ENCODE peak calls at places on chromosomes 6 and 20, in four cellular contexts. W, D, K and R are unnamed samples.

GRCh38 chr20:16966276-16966880 is 218.2 kb downstream of the OTOR start:
- DNase-seq in K (no peak), D (no peak), W (no peak), R (no peak)

GRCh38 chr6:160088069-160088773 is 33.4 kb upstream of the SLC22A1 start:
- DNase-seq in D (no peak), W (no peak), K (peak), R (no peak)

GRCh38 chr6:169589699-169590257 is 112.1 kb downstream of the WDR27 start:
- DNase-seq in D (no peak), K (no peak), W (no peak), R (peak)

GRCh38 chr6:167444602-167445346 is 119.9 kb downstream of the TTLL2 start:
- DNase-seq in D (no peak), K (no peak), W (no peak), R (no peak)

GRCh38 chr6:69985180-69985579 is 118.8 kb downstream of the COL19A1 start:
- DNase-seq in W (no peak), K (no peak), D (no peak), R (no peak)

GRCh38 chr6:68572525-68572924 is 62.6 kb upstream of the ADGRB3 start:
- DNase-seq in K (no peak), D (no peak), W (peak), R (peak)

GRCh38 chr20:16898433-16898832 is 150.3 kb downstream of the OTOR start:
- DNase-seq in D (no peak), W (no peak), K (no peak), R (no peak)

GRCh38 chr6:157549468-157549745 is 168.4 kb downstream of the ZDHHC14 start:
- DNase-seq in W (no peak), K (no peak), D (no peak), R (no peak)

GRCh38 chr20:13990465-13990864 is at the start of gene SEL1L2:
- DNase-seq in W (no peak), K (no peak), D (no peak), R (no peak)

GRCh38 chr6:7138921-7139358 is 31.2 kb downstream of the RREB1 start:
- DNase-seq in K (no peak), W (peak), D (no peak), R (no peak)

GRCh38 chr6:133396630-133397335 is 155.6 kb downstream of the EYA4 start:
- DNase-seq in D (no peak), W (no peak), K (no peak), R (no peak)

GRCh38 chr6:170210026-170210390 is 80.9 kb downstream of the DLL1 start:
- DNase-seq in D (no peak), K (no peak), W (no peak), R (no peak)

GRCh38 chr20:53903652-53903987 is 166.8 kb downstream of the BCAS1 start:
- DNase-seq in W (no peak), D (no peak), K (no peak), R (no peak)

GRCh38 chr20:23190557-23190956 is 104.4 kb upstream of the CD93 start:
- DNase-seq in W (no peak), K (no peak), D (no peak), R (no peak)

GRCh38 chr6:71510057-71510713 is 221.6 kb downstream of the OGFRL1 start:
- DNase-seq in D (no peak), K (peak), W (no peak), R (peak)

GRCh38 chr6:34223964-34224940 is 12.4 kb upstream of the HMGA1 start:
- DNase-seq in K (peak), W (peak), D (peak), R (peak)

GRCh38 chr20:35174458-35175216 is 2.8 kb downstream of the PROCR start:
- DNase-seq in W (no peak), K (peak), D (no peak), R (no peak)

GRCh38 chr6:41596807-41597206 is 41.5 kb upstream of the MDFI start:
- DNase-seq in D (no peak), W (no peak), K (no peak), R (no peak)

GRCh38 chr6:146859795-146860495 is 261.2 kb downstream of the ADGB start:
- DNase-seq in K (no peak), D (no peak), W (no peak), R (no peak)

GRCh38 chr6:156080371-156080770 is 624.7 kb upstream of the NOX3 start:
- DNase-seq in W (no peak), D (no peak), K (no peak), R (no peak)

GRCh38 chr6:33147807-33148666 is 44.2 kb downstream of the COL11A2 start:
- DNase-seq in W (no peak), D (peak), K (no peak), R (peak)

GRCh38 chr6:43582911-43583310 is 6.9 kb downstream of the POLH start:
- DNase-seq in D (no peak), K (no peak), W (no peak), R (no peak)

GRCh38 chr6:12393100-12393499 is 102.9 kb downstream of the EDN1 start:
- DNase-seq in W (no peak), D (no peak), K (no peak), R (no peak)

GRCh38 chr20:41436679-41437078 is 70.1 kb upstream of the EMILIN3 start:
- DNase-seq in K (no peak), D (no peak), W (no peak), R (no peak)

GRCh38 chr6:34671362-34671761 is 25.2 kb downstream of the ILRUN start:
- DNase-seq in D (no peak), K (no peak), W (no peak), R (no peak)

GRCh38 chr6:167529684-167530335 is 204.9 kb downstream of the TTLL2 start:
- DNase-seq in W (no peak), D (no peak), K (no peak), R (no peak)

GRCh38 chr20:52103911-52104545 is 87.6 kb downstream of the ZFP64 start:
- DNase-seq in K (no peak), D (peak), W (no peak), R (peak)

GRCh38 chr6:144265390-144265789 is 19.7 kb upstream of the UTRN start:
- DNase-seq in W (no peak), K (no peak), D (no peak), R (peak)

GRCh38 chr6:152232494-152233151 is 404.5 kb downstream of the SYNE1 start:
- DNase-seq in K (no peak), D (no peak), W (no peak), R (no peak)

GRCh38 chr6:143125896-143126573 is 65.3 kb downstream of the AIG1 start:
- DNase-seq in W (no peak), K (no peak), D (no peak), R (no peak)

GRCh38 chr6:151341481-151342195 is 49.7 kb downstream of the ZBTB2 start:
- DNase-seq in W (no peak), D (no peak), K (no peak), R (no peak)

GRCh38 chr6:55827818-55828522 is 47.4 kb downstream of the BMP5 start:
- DNase-seq in D (no peak), K (no peak), W (no peak), R (no peak)

GRCh38 chr6:169229611-169230321 is 23.9 kb downstream of the THBS2 start:
- DNase-seq in K (peak), D (no peak), W (no peak), R (no peak)

GRCh38 chr6:25166955-25167753 is 112.0 kb upstream of the CARMIL1 start:
- DNase-seq in D (no peak), K (no peak), W (peak), R (no peak)

GRCh38 chr6:133202610-133203343 is 38.4 kb upstream of the EYA4 start:
- DNase-seq in D (no peak), K (no peak), W (no peak), R (no peak)

GRCh38 chr20:58717278-58718091 is 24.9 kb downstream of the NPEPL1 start:
- DNase-seq in W (no peak), K (no peak), D (no peak), R (peak)

GRCh38 chr6:48630511-48630910 is 519.5 kb upstream of the PTCHD4 start:
- DNase-seq in W (no peak), D (no peak), K (no peak), R (no peak)

GRCh38 chr6:158387578-158387977 is 75.3 kb downstream of the TULP4 start:
- DNase-seq in W (no peak), K (no peak), D (peak), R (no peak)